ENCODE peak calls at places on chromosomes 5 and 9, in six cellular contexts. I, F, N, J, U and D are unnamed samples.

GRCh38 chr5:140299056-140299455 is 3.8 kb downstream of the PFDN1 start:
- DNase-seq in J (no peak), F (no peak), I (no peak), U (no peak), N (no peak), D (no peak)

GRCh38 chr5:73266925-73267775 is 94.2 kb downstream of the TMEM174 start:
- DNase-seq in N (peak), F (no peak), U (no peak), I (no peak), J (no peak), D (no peak)

GRCh38 chr9:24698864-24699518 is 153.3 kb upstream of the IZUMO3 start:
- DNase-seq in N (no peak), J (no peak), U (peak), I (no peak), F (no peak), D (no peak)

GRCh38 chr5:180201051-180201987 is 7.7 kb downstream of the RASGEF1C start:
- DNase-seq in I (no peak), F (no peak), N (peak), J (no peak), U (peak), D (peak)

GRCh38 chr5:144697847-144698262 is 527.2 kb downstream of the KCTD16 start:
- DNase-seq in F (no peak), I (no peak), N (no peak), U (no peak), J (no peak), D (no peak)

GRCh38 chr5:66324357-66324756 is 180.3 kb downstream of the SREK1 start:
- DNase-seq in F (no peak), N (no peak), J (no peak), U (no peak), I (no peak), D (no peak)

GRCh38 chr5:167631191-167631590 is 660.3 kb upstream of the WWC1 start:
- DNase-seq in F (no peak), U (no peak), I (no peak), N (no peak), J (no peak), D (no peak)

GRCh38 chr9:87336914-87337333 is 160.7 kb upstream of the DAPK1 start:
- DNase-seq in J (no peak), U (peak), I (no peak), N (peak), F (peak), D (peak)

GRCh38 chr5:1438871-1439270 is 6.4 kb downstream of the SLC6A3 start:
- DNase-seq in N (no peak), F (no peak), I (no peak), U (no peak), J (no peak), D (no peak)